ENCODE peak calls at places on chromosomes 7 and 10, in five cellular contexts. B is AG20443, X is cardiac septum, V is fibroblast of the aortic adventitia, N is astrocyte of the cerebellum. O is an unnamed sample.

GRCh38 chr7:112892263-112892662 is 102.1 kb upstream of the TMEM168 start:
- DNase-seq in B (no peak), N (peak), X (no peak), V (peak), O (no peak)

GRCh38 chr10:14173391-14173705 is 157.4 kb downstream of the FRMD4A start:
- DNase-seq in V (peak), B (peak), N (no peak), X (no peak), O (no peak)

GRCh38 chr10:100983868-100984669 is 3.2 kb downstream of the MRPL43 start:
- DNase-seq in X (peak), N (no peak), V (no peak), B (no peak), O (no peak)

GRCh38 chr7:106009511-106010226 is 46.6 kb downstream of the CDHR3 start:
- DNase-seq in N (peak), X (peak), V (peak), B (peak), O (peak)

GRCh38 chr10:119395287-119396007 is 147.1 kb downstream of the RGS10 start:
- DNase-seq in B (no peak), X (no peak), V (peak), N (no peak), O (no peak)

GRCh38 chr7:88040694-88041093 is 106.6 kb downstream of the ADAM22 start:
- DNase-seq in B (no peak), V (peak), X (no peak), N (peak), O (no peak)

GRCh38 chr7:132739271-132739955 is 163.1 kb upstream of the PLXNA4 start:
- DNase-seq in B (peak), X (no peak), N (peak), V (peak), O (no peak)

GRCh38 chr7:27361522-27361921 is 118.9 kb downstream of the EVX1 start:
- DNase-seq in B (no peak), N (no peak), V (no peak), X (no peak), O (no peak)

GRCh38 chr7:158108646-158109293 is 478.9 kb downstream of the PTPRN2 start:
- DNase-seq in B (no peak), V (no peak), X (peak), N (no peak), O (peak)

GRCh38 chr10:122114156-122114747 is 125.3 kb downstream of the TACC2 start:
- DNase-seq in V (peak), X (no peak), B (no peak), N (no peak), O (no peak)

GRCh38 chr7:25308898-25309521 is 80.7 kb upstream of the NPVF start:
- DNase-seq in B (no peak), X (no peak), N (no peak), V (no peak), O (no peak)

GRCh38 chr10:110681023-110681681 is 37.0 kb downstream of the RBM20 start:
- DNase-seq in X (no peak), V (no peak), N (no peak), B (peak), O (no peak)

GRCh38 chr10:4847580-4848020 is 21.6 kb downstream of the AKR1E2 start:
- DNase-seq in B (peak), X (no peak), V (peak), N (peak), O (no peak)

GRCh38 chr7:95527033-95527775 is 41.5 kb downstream of the ASB4 start:
- DNase-seq in V (peak), B (peak), N (peak), X (no peak), O (peak)

GRCh38 chr10:101272229-101272868 is 43.1 kb upstream of the LBX1 start:
- DNase-seq in V (peak), N (peak), B (peak), X (no peak), O (peak)

GRCh38 chr7:117960351-117960750 is 87.1 kb upstream of the CTTNBP2 start:
- DNase-seq in B (no peak), N (no peak), V (no peak), X (no peak), O (no peak)

GRCh38 chr7:46454796-46455195 is 533.7 kb upstream of the IGFBP3 start:
- DNase-seq in X (no peak), N (peak), B (peak), V (peak), O (no peak)

GRCh38 chr10:12420530-12421117 is 71.3 kb downstream of the CAMK1D start:
- DNase-seq in V (no peak), X (no peak), B (no peak), N (no peak), O (no peak)

GRCh38 chr10:11149499-11149898 is 131.8 kb downstream of the CELF2 start:
- DNase-seq in B (no peak), X (no peak), V (no peak), N (no peak), O (no peak)

GRCh38 chr10:33115720-33116119 is 157.7 kb upstream of the ITGB1 start:
- DNase-seq in B (no peak), N (no peak), V (peak), X (no peak), O (no peak)

GRCh38 chr7:94701555-94701973 is 45.6 kb upstream of the SGCE start:
- DNase-seq in B (peak), X (no peak), N (peak), V (peak), O (no peak)

GRCh38 chr7:90838799-90839198 is 242.7 kb downstream of the CDK14 start:
- DNase-seq in X (no peak), B (no peak), V (no peak), N (no peak), O (no peak)

GRCh38 chr10:88657901-88658300 is 6.3 kb upstream of the LIPF start:
- DNase-seq in N (no peak), B (no peak), V (peak), X (no peak), O (no peak)

GRCh38 chr7:45401851-45402250 is 172.3 kb upstream of the ADCY1 start:
- DNase-seq in N (no peak), V (no peak), X (no peak), B (no peak), O (no peak)

GRCh38 chr7:117810642-117811512 is 62.4 kb downstream of the CTTNBP2 start:
- DNase-seq in X (no peak), N (no peak), V (peak), B (peak), O (no peak)

GRCh38 chr10:125057158-125058001 is 103.0 kb downstream of the CTBP2 start:
- DNase-seq in B (peak), N (peak), X (no peak), V (peak), O (no peak)

GRCh38 chr10:70997236-70997635 is 108.9 kb upstream of the PCBD1 start:
- DNase-seq in X (no peak), B (no peak), N (no peak), V (no peak), O (no peak)

GRCh38 chr10:5692476-5693358 is 8.1 kb downstream of the TASOR2 start:
- DNase-seq in B (peak), X (peak), N (no peak), V (peak), O (no peak)

GRCh38 chr10:6928531-6929080 is 348.5 kb upstream of the PRKCQ start:
- DNase-seq in X (no peak), V (no peak), N (no peak), B (no peak), O (no peak)

GRCh38 chr10:29482591-29483421 is 152.0 kb downstream of the SVIL start:
- DNase-seq in V (peak), X (no peak), B (peak), N (peak), O (no peak)

GRCh38 chr7:100520138-100520537 is 18.9 kb upstream of the AGFG2 start:
- DNase-seq in B (no peak), X (no peak), V (no peak), N (no peak), O (no peak)

GRCh38 chr10:110546077-110546476 is 21.4 kb upstream of the SMC3 start:
- DNase-seq in N (no peak), X (no peak), V (no peak), B (no peak), O (no peak)

GRCh38 chr7:80900583-80901576 is 18.0 kb downstream of the SEMA3C start:
- DNase-seq in B (peak), V (peak), X (no peak), N (peak), O (no peak)

GRCh38 chr7:2018786-2019692 is 213.7 kb downstream of the MAD1L1 start:
- DNase-seq in V (peak), B (peak), X (peak), N (peak), O (no peak)

GRCh38 chr10:13528138-13528874 is 508 bp downstream of the BEND7 start:
- DNase-seq in V (no peak), N (no peak), B (peak), X (no peak), O (no peak)

GRCh38 chr7:35630573-35630972 is 64.4 kb downstream of the HERPUD2 start:
- DNase-seq in N (peak), V (peak), B (peak), X (no peak), O (no peak)

GRCh38 chr7:2529161-2530075 is 9.8 kb downstream of the LFNG start:
- DNase-seq in X (peak), B (peak), V (peak), N (no peak), O (no peak)

GRCh38 chr7:114081606-114082425 is 163.0 kb upstream of the PPP1R3A start:
- DNase-seq in V (peak), B (peak), X (no peak), N (peak), O (no peak)

GRCh38 chr10:130369645-130370381 is 233.6 kb downstream of the GLRX3 start:
- DNase-seq in N (no peak), V (no peak), X (peak), B (no peak), O (no peak)

O was measured in NCI-H774.